ENCODE peak calls at places on chromosomes 16 and 17, in five cellular contexts. V, C, S, U and M are unnamed samples.

GRCh38 chr17:81651692-81652091 is 4.7 kb downstream of the PDE6G start:
- DNase-seq in S (no peak), C (no peak), U (no peak), V (peak), M (peak)

GRCh38 chr17:57106107-57106835 is 21.2 kb downstream of the AKAP1 start:
- DNase-seq in V (no peak), C (no peak), U (no peak), S (no peak), M (peak)

GRCh38 chr17:78409191-78409621 is 30.8 kb downstream of the PGS1 start:
- DNase-seq in S (no peak), C (no peak), V (no peak), U (no peak), M (no peak)

GRCh38 chr16:86467490-86467889 is 42.8 kb upstream of the FOXF1 start:
- DNase-seq in C (no peak), U (no peak), V (no peak), S (no peak), M (no peak)

GRCh38 chr17:77634710-77635109 is 323.8 kb upstream of the TNRC6C start:
- DNase-seq in S (no peak), U (no peak), C (no peak), V (no peak), M (no peak)

GRCh38 chr17:74838275-74838674 is 21.4 kb downstream of the GRIN2C start:
- DNase-seq in U (no peak), V (no peak), C (no peak), S (no peak), M (no peak)

GRCh38 chr16:12508054-12508453 is 295.6 kb downstream of the CPPED1 start:
- DNase-seq in C (no peak), S (no peak), V (no peak), U (no peak), M (no peak)

GRCh38 chr17:3879181-3879580 is 13.7 kb downstream of the CAMKK1 start:
- DNase-seq in C (no peak), S (no peak), U (no peak), V (no peak), M (peak)

GRCh38 chr17:520447-521167 is 168.0 kb upstream of the RPH3AL start:
- DNase-seq in S (no peak), U (no peak), C (no peak), V (peak), M (no peak)

GRCh38 chr17:14069251-14069981 is at the start of gene COX10:
- DNase-seq in V (peak), S (peak), U (peak), C (peak), M (peak)

GRCh38 chr16:2250652-2251280 is 621 bp downstream of the ECI1 start:
- DNase-seq in C (no peak), V (no peak), S (peak), U (no peak), M (peak)

GRCh38 chr17:78986048-78986648 is 6.4 kb upstream of the LGALS3BP start:
- DNase-seq in V (no peak), U (no peak), S (no peak), C (no peak), M (peak)

GRCh38 chr16:3566990-3567389 is 10.2 kb downstream of the NLRC3 start:
- DNase-seq in S (no peak), U (no peak), V (no peak), C (no peak), M (no peak)

GRCh38 chr17:79341816-79342215 is 267.2 kb downstream of the ENGASE start:
- DNase-seq in C (no peak), S (no peak), U (no peak), V (no peak), M (no peak)

GRCh38 chr17:77361986-77362620 is 221.3 kb downstream of the SEC14L1 start:
- DNase-seq in S (no peak), U (no peak), V (no peak), C (no peak), M (no peak)